ENCODE peak calls at places on chromosomes 6 and 20, in four cellular contexts. Q, W, R and X are unnamed samples.

GRCh38 chr6:87407531-87407895 is 259 bp upstream of the CFAP206 start:
- DNase-seq in W (no peak), R (no peak), Q (no peak), X (no peak)

GRCh38 chr6:149843051-149843633 is 21.0 kb downstream of the LRP11 start:
- DNase-seq in R (no peak), Q (no peak), W (no peak), X (peak; percentile 53)

GRCh38 chr6:27019651-27020552 is 227.6 kb upstream of the PRSS16 start:
- DNase-seq in Q (peak; percentile 92), W (peak; percentile 78), R (peak; percentile 88), X (peak; percentile 93)

GRCh38 chr6:43582911-43583310 is 6.9 kb downstream of the POLH start:
- DNase-seq in Q (no peak), W (no peak), R (no peak), X (no peak)

GRCh38 chr20:53102361-53102760 is 130.2 kb downstream of the TSHZ2 start:
- DNase-seq in W (no peak), Q (no peak), R (no peak), X (no peak)

GRCh38 chr6:10510592-10511367 is 10.4 kb upstream of the GCNT2 start:
- DNase-seq in W (peak; percentile 54), Q (peak; percentile 80), R (peak; percentile 70), X (peak; percentile 83)

GRCh38 chr6:127606131-127606562 is 29.2 kb downstream of the C6orf58 start:
- DNase-seq in W (peak; percentile 35), R (peak; percentile 31), Q (no peak), X (no peak)

GRCh38 chr6:11232968-11233626 is 629 bp upstream of the NEDD9 start:
- DNase-seq in W (no peak), R (no peak), Q (no peak), X (no peak)

GRCh38 chr20:58692579-58693225 is at the start of gene NPEPL1:
- DNase-seq in W (peak; percentile 39), Q (peak; percentile 85), R (peak; percentile 83), X (peak; percentile 78)

GRCh38 chr6:126661646-126662045 is 321.7 kb downstream of the CENPW start:
- DNase-seq in R (no peak), Q (no peak), W (no peak), X (no peak)

GRCh38 chr6:17950095-17950494 is 37.3 kb downstream of the KIF13A start:
- DNase-seq in Q (no peak), W (no peak), R (no peak), X (no peak)

GRCh38 chr20:11101243-11101642 is 427.4 kb upstream of the JAG1 start:
- DNase-seq in Q (no peak), R (no peak), W (no peak), X (no peak)

GRCh38 chr6:83592770-83593394 is 80.5 kb downstream of the PRSS35 start:
- DNase-seq in W (no peak), R (no peak), Q (no peak), X (no peak)

GRCh38 chr6:43509142-43509983 is 783 bp downstream of the LRRC73 start:
- DNase-seq in Q (no peak), R (peak; percentile 54), W (no peak), X (peak; percentile 66)

GRCh38 chr20:62296724-62297448 is 5.9 kb upstream of the ADRM1 start:
- DNase-seq in Q (no peak), W (no peak), R (no peak), X (no peak)

GRCh38 chr6:7628479-7628878 is 38.5 kb downstream of the SNRNP48 start:
- DNase-seq in Q (no peak), W (no peak), R (no peak), X (no peak)

GRCh38 chr6:133609404-133610270 is 279.3 kb upstream of the TCF21 start:
- DNase-seq in Q (no peak), W (no peak), R (no peak), X (no peak)

GRCh38 chr6:43120938-43121913 is 45.1 kb downstream of the PTK7 start:
- DNase-seq in Q (no peak), W (no peak), R (peak; percentile 86), X (peak; percentile 87)

GRCh38 chr6:113031591-113031990 is 684.5 kb downstream of the RFPL4B start:
- DNase-seq in Q (no peak), W (no peak), R (no peak), X (no peak)

GRCh38 chr6:43737272-43738081 is 32.5 kb upstream of the VEGFA start:
- DNase-seq in Q (no peak), W (no peak), R (peak; percentile 83), X (peak; percentile 76)

GRCh38 chr6:54335871-54336270 is 27.6 kb downstream of the TINAG start:
- DNase-seq in W (no peak), Q (no peak), R (no peak), X (no peak)

DNA sequence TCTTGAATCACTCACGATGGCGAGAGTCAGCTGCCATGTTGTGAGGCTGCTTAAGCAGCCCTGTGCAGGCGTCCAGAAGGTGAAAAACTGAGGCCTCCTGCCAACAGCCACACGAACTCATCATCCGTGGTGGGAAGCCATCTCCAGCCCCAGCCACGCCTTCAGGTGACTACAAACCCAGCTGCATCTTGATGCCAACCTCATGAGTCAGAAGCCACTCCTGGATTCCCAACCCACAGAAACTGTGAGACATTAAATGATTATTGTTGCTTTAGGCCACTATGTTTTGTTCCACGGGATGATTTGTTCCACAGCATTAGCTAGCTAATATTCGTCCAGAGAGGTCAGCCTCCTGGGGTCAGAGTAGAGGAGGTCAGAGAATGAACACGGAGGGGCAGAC is 80.5 kb downstream of the SNX5 start:
- DNase-seq in W (no peak), R (no peak), Q (no peak), X (no peak)
- H3K9me3 ChIP-seq in W (peaks cover 2% of the 10 kb centered on the region), R (peaks cover 8% of the 10 kb centered on the region), Q (peaks cover 5% of the 10 kb centered on the region), X (no peaks in the 10 kb centered on the region)

GRCh38 chr6:167272618-167273379 is 18.3 kb upstream of the UNC93A start:
- DNase-seq in W (no peak), Q (no peak), R (no peak), X (no peak)
- H3K9me3 ChIP-seq in W (no peaks in the 10 kb centered on the region), Q (no peaks in the 10 kb centered on the region), R (no peaks in the 10 kb centered on the region), X (no peaks in the 10 kb centered on the region)

GRCh38 chr20:15582146-15582776 is 991.0 kb downstream of the KIF16B start:
- DNase-seq in R (no peak), W (no peak), Q (no peak), X (no peak)
- H3K9me3 ChIP-seq in R (no peaks in the 10 kb centered on the region), W (no peaks in the 10 kb centered on the region), Q (no peaks in the 10 kb centered on the region), X (no peaks in the 10 kb centered on the region)

GRCh38 chr6:19968201-19968600 is 131.0 kb downstream of the ID4 start:
- DNase-seq in W (no peak), Q (no peak), R (no peak), X (no peak)
- H3K9me3 ChIP-seq in W (no peaks in the 10 kb centered on the region), Q (no peaks in the 10 kb centered on the region), R (no peaks in the 10 kb centered on the region), X (no peaks in the 10 kb centered on the region)

GRCh38 chr6:140153703-140154102 is 779.3 kb upstream of the CITED2 start:
- DNase-seq in W (no peak), Q (no peak), R (no peak), X (no peak)
- H3K9me3 ChIP-seq in W (no peaks in the 10 kb centered on the region), Q (no peaks in the 10 kb centered on the region), R (peaks cover 8% of the 10 kb centered on the region), X (no peaks in the 10 kb centered on the region)

GRCh38 chr6:4788953-4789584 is 12.9 kb downstream of the CDYL start:
- DNase-seq in Q (no peak), R (no peak), W (no peak), X (no peak)

GRCh38 chr6:4788482-4788881 is 12.3 kb downstream of the CDYL start:
- DNase-seq in Q (no peak), W (no peak), R (no peak), X (no peak)

GRCh38 chr6:4791174-4791573 is 15.0 kb downstream of the CDYL start:
- DNase-seq in R (no peak), W (no peak), Q (no peak), X (no peak)

GRCh38 chr6:4790158-4790899 is 14.1 kb downstream of the CDYL start:
- DNase-seq in Q (no peak), W (no peak), R (no peak), X (no peak)

GRCh38 chr6:4786936-4787504 is 10.8 kb downstream of the CDYL start:
- DNase-seq in Q (no peak), R (no peak), W (no peak), X (no peak)
- H3K9me3 ChIP-seq in Q (no peaks in the 10 kb centered on the region), R (no peaks in the 10 kb centered on the region), W (no peaks in the 10 kb centered on the region), X (no peaks in the 10 kb centered on the region)

DNA sequence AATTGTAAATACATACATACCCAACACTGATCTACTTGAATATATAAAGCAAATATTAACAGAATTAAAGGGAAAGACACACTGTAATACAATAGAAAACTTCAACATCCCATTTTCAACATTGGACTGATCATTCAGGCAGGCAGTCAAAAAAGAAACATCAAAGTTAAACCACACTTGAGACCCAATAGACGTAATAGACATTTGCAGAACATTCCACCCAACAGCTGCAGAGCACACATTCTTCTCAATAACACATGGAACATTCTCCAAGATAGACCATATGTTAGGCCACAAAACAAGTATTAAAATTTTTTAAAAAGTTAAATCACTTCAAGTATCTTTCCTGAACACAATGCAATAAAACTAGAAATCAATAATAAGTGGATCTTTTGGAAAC is 698.2 kb downstream of the COL12A1 start:
- DNase-seq in R (no peak), W (no peak), Q (no peak), X (no peak)
- H3K9me3 ChIP-seq in R (peaks cover 19% of the 10 kb centered on the region), W (no peaks in the 10 kb centered on the region), Q (peaks cover 22% of the 10 kb centered on the region), X (peaks cover 4% of the 10 kb centered on the region)